ENCODE peak calls at places on chromosomes 6 and 20, in ten cellular contexts. One of them, this sample, is unnamed.

GRCh38 chr6:36333889-36334288 is 2.8 kb downstream of the BNIP5 start:
- DNase-seq in AG08396: no peak
- DNase-seq in activated T-cell treated with anti-CD3 and anti-CD28 coated beads, Interleukin-2, amount 50 U/mL, for 72 hours: no peak
- DNase-seq in stimulated activated CD4-positive, alpha-beta T cell treated with anti-CD3 and anti-CD28 coated beads, Interleukin-15, amount 100 ng/mL, for 48 hours: no peak
- DNase-seq in NT2/D1: no peak
- DNase-seq in fibroblast of the conjunctiva: no peak
- DNase-seq in CD4-positive, alpha-beta T cell: no peak
- DNase-seq in breast epithelium: no peak
- DNase-seq in NCI-H2081: no peak
- DNase-seq in right atrium auricular region: no peak
- DNase-seq in this sample: no peak

GRCh38 chr6:169283924-169284323 is 30.3 kb upstream of the THBS2 start:
- DNase-seq in fibroblast of the conjunctiva: no peak
- DNase-seq in CD4-positive, alpha-beta T cell: no peak
- DNase-seq in NCI-H2081: no peak
- DNase-seq in activated T-cell treated with anti-CD3 and anti-CD28 coated beads, Interleukin-2, amount 50 U/mL, for 72 hours: no peak
- DNase-seq in AG08396: no peak
- DNase-seq in breast epithelium: no peak
- DNase-seq in right atrium auricular region: no peak
- DNase-seq in stimulated activated CD4-positive, alpha-beta T cell treated with anti-CD3 and anti-CD28 coated beads, Interleukin-15, amount 100 ng/mL, for 48 hours: no peak
- DNase-seq in NT2/D1: no peak
- DNase-seq in this sample: no peak

GRCh38 chr20:1831606-1832005 is 63.6 kb upstream of the SIRPA start:
- DNase-seq in stimulated activated CD4-positive, alpha-beta T cell treated with anti-CD3 and anti-CD28 coated beads, Interleukin-15, amount 100 ng/mL, for 48 hours: no peak
- DNase-seq in right atrium auricular region: no peak
- DNase-seq in NT2/D1: no peak
- DNase-seq in activated T-cell treated with anti-CD3 and anti-CD28 coated beads, Interleukin-2, amount 50 U/mL, for 72 hours: no peak
- DNase-seq in CD4-positive, alpha-beta T cell: no peak
- DNase-seq in AG08396: no peak
- DNase-seq in breast epithelium: no peak
- DNase-seq in NCI-H2081: no peak
- DNase-seq in fibroblast of the conjunctiva: no peak
- DNase-seq in this sample: no peak

GRCh38 chr6:52325695-52326471 is 36.1 kb upstream of the PAQR8 start:
- DNase-seq in NCI-H2081: no peak
- DNase-seq in stimulated activated CD4-positive, alpha-beta T cell treated with anti-CD3 and anti-CD28 coated beads, Interleukin-15, amount 100 ng/mL, for 48 hours: no peak
- DNase-seq in fibroblast of the conjunctiva: no peak
- DNase-seq in NT2/D1: peak; percentile 57
- DNase-seq in CD4-positive, alpha-beta T cell: no peak
- DNase-seq in breast epithelium: no peak
- DNase-seq in AG08396: no peak
- DNase-seq in activated T-cell treated with anti-CD3 and anti-CD28 coated beads, Interleukin-2, amount 50 U/mL, for 72 hours: no peak
- DNase-seq in right atrium auricular region: no peak
- DNase-seq in this sample: no peak

GRCh38 chr20:31605902-31606677 is 1.0 kb downstream of the ID1 start:
- DNase-seq in right atrium auricular region: no peak
- DNase-seq in activated T-cell treated with anti-CD3 and anti-CD28 coated beads, Interleukin-2, amount 50 U/mL, for 72 hours: no peak
- DNase-seq in AG08396: no peak
- DNase-seq in stimulated activated CD4-positive, alpha-beta T cell treated with anti-CD3 and anti-CD28 coated beads, Interleukin-15, amount 100 ng/mL, for 48 hours: no peak
- DNase-seq in NT2/D1: no peak
- DNase-seq in CD4-positive, alpha-beta T cell: no peak
- DNase-seq in fibroblast of the conjunctiva: no peak
- DNase-seq in breast epithelium: no peak
- DNase-seq in NCI-H2081: no peak
- DNase-seq in this sample: peak; percentile 88

GRCh38 chr6:41422156-41422555 is 86.7 kb downstream of the NCR2 start:
- DNase-seq in AG08396: no peak
- DNase-seq in stimulated activated CD4-positive, alpha-beta T cell treated with anti-CD3 and anti-CD28 coated beads, Interleukin-15, amount 100 ng/mL, for 48 hours: no peak
- DNase-seq in CD4-positive, alpha-beta T cell: no peak
- DNase-seq in breast epithelium: no peak
- DNase-seq in NCI-H2081: no peak
- DNase-seq in NT2/D1: no peak
- DNase-seq in activated T-cell treated with anti-CD3 and anti-CD28 coated beads, Interleukin-2, amount 50 U/mL, for 72 hours: no peak
- DNase-seq in fibroblast of the conjunctiva: no peak
- DNase-seq in right atrium auricular region: no peak
- DNase-seq in this sample: no peak

GRCh38 chr6:130978180-130978579 is 84.9 kb downstream of the EPB41L2 start:
- DNase-seq in stimulated activated CD4-positive, alpha-beta T cell treated with anti-CD3 and anti-CD28 coated beads, Interleukin-15, amount 100 ng/mL, for 48 hours: no peak
- DNase-seq in activated T-cell treated with anti-CD3 and anti-CD28 coated beads, Interleukin-2, amount 50 U/mL, for 72 hours: no peak
- DNase-seq in NT2/D1: no peak
- DNase-seq in right atrium auricular region: no peak
- DNase-seq in NCI-H2081: no peak
- DNase-seq in breast epithelium: no peak
- DNase-seq in AG08396: no peak
- DNase-seq in CD4-positive, alpha-beta T cell: no peak
- DNase-seq in fibroblast of the conjunctiva: no peak
- DNase-seq in this sample: no peak

GRCh38 chr20:17768267-17768666 is 68.5 kb downstream of the BANF2 start:
- DNase-seq in right atrium auricular region: no peak
- DNase-seq in CD4-positive, alpha-beta T cell: no peak
- DNase-seq in AG08396: peak; percentile 26
- DNase-seq in NCI-H2081: no peak
- DNase-seq in breast epithelium: no peak
- DNase-seq in fibroblast of the conjunctiva: no peak
- DNase-seq in NT2/D1: no peak
- DNase-seq in activated T-cell treated with anti-CD3 and anti-CD28 coated beads, Interleukin-2, amount 50 U/mL, for 72 hours: no peak
- DNase-seq in stimulated activated CD4-positive, alpha-beta T cell treated with anti-CD3 and anti-CD28 coated beads, Interleukin-15, amount 100 ng/mL, for 48 hours: no peak
- DNase-seq in this sample: no peak

GRCh38 chr6:34149831-34150400 is 4.0 kb upstream of the GRM4 start:
- DNase-seq in NT2/D1: no peak
- DNase-seq in NCI-H2081: no peak
- DNase-seq in CD4-positive, alpha-beta T cell: no peak
- DNase-seq in fibroblast of the conjunctiva: no peak
- DNase-seq in activated T-cell treated with anti-CD3 and anti-CD28 coated beads, Interleukin-2, amount 50 U/mL, for 72 hours: no peak
- DNase-seq in breast epithelium: no peak
- DNase-seq in AG08396: no peak
- DNase-seq in stimulated activated CD4-positive, alpha-beta T cell treated with anti-CD3 and anti-CD28 coated beads, Interleukin-15, amount 100 ng/mL, for 48 hours: no peak
- DNase-seq in right atrium auricular region: no peak
- DNase-seq in this sample: no peak

GRCh38 chr6:165117121-165117520 is 192.3 kb downstream of the C6orf118 start:
- DNase-seq in breast epithelium: no peak
- DNase-seq in fibroblast of the conjunctiva: no peak
- DNase-seq in right atrium auricular region: no peak
- DNase-seq in stimulated activated CD4-positive, alpha-beta T cell treated with anti-CD3 and anti-CD28 coated beads, Interleukin-15, amount 100 ng/mL, for 48 hours: no peak
- DNase-seq in AG08396: no peak
- DNase-seq in NT2/D1: no peak
- DNase-seq in activated T-cell treated with anti-CD3 and anti-CD28 coated beads, Interleukin-2, amount 50 U/mL, for 72 hours: no peak
- DNase-seq in NCI-H2081: no peak
- DNase-seq in CD4-positive, alpha-beta T cell: no peak
- DNase-seq in this sample: no peak

GRCh38 chr20:44660506-44660905 is 9.0 kb upstream of the ADA start:
- DNase-seq in CD4-positive, alpha-beta T cell: no peak
- DNase-seq in right atrium auricular region: no peak
- DNase-seq in fibroblast of the conjunctiva: no peak
- DNase-seq in breast epithelium: no peak
- DNase-seq in AG08396: no peak
- DNase-seq in stimulated activated CD4-positive, alpha-beta T cell treated with anti-CD3 and anti-CD28 coated beads, Interleukin-15, amount 100 ng/mL, for 48 hours: no peak
- DNase-seq in NCI-H2081: no peak
- DNase-seq in activated T-cell treated with anti-CD3 and anti-CD28 coated beads, Interleukin-2, amount 50 U/mL, for 72 hours: no peak
- DNase-seq in NT2/D1: no peak
- DNase-seq in this sample: no peak

GRCh38 chr6:129478379-129478778 is 231.6 kb downstream of the ARHGAP18 start:
- DNase-seq in NT2/D1: no peak
- DNase-seq in CD4-positive, alpha-beta T cell: no peak
- DNase-seq in AG08396: no peak
- DNase-seq in fibroblast of the conjunctiva: no peak
- DNase-seq in right atrium auricular region: no peak
- DNase-seq in activated T-cell treated with anti-CD3 and anti-CD28 coated beads, Interleukin-2, amount 50 U/mL, for 72 hours: no peak
- DNase-seq in stimulated activated CD4-positive, alpha-beta T cell treated with anti-CD3 and anti-CD28 coated beads, Interleukin-15, amount 100 ng/mL, for 48 hours: no peak
- DNase-seq in NCI-H2081: no peak
- DNase-seq in breast epithelium: no peak
- DNase-seq in this sample: no peak

GRCh38 chr6:147855823-147856222 is 347.3 kb downstream of the SAMD5 start:
- DNase-seq in NCI-H2081: no peak
- DNase-seq in right atrium auricular region: no peak
- DNase-seq in fibroblast of the conjunctiva: peak; percentile 6
- DNase-seq in CD4-positive, alpha-beta T cell: no peak
- DNase-seq in stimulated activated CD4-positive, alpha-beta T cell treated with anti-CD3 and anti-CD28 coated beads, Interleukin-15, amount 100 ng/mL, for 48 hours: no peak
- DNase-seq in NT2/D1: no peak
- DNase-seq in breast epithelium: no peak
- DNase-seq in AG08396: no peak
- DNase-seq in activated T-cell treated with anti-CD3 and anti-CD28 coated beads, Interleukin-2, amount 50 U/mL, for 72 hours: no peak
- DNase-seq in this sample: no peak

GRCh38 chr20:2651772-2652723 is at the start of gene NOP56:
- DNase-seq in NT2/D1: peak; percentile 86
- DNase-seq in activated T-cell treated with anti-CD3 and anti-CD28 coated beads, Interleukin-2, amount 50 U/mL, for 72 hours: peak; percentile 99
- DNase-seq in fibroblast of the conjunctiva: peak; percentile 76
- DNase-seq in AG08396: peak; percentile 98
- DNase-seq in right atrium auricular region: peak; percentile 89
- DNase-seq in stimulated activated CD4-positive, alpha-beta T cell treated with anti-CD3 and anti-CD28 coated beads, Interleukin-15, amount 100 ng/mL, for 48 hours: peak; percentile 88
- DNase-seq in CD4-positive, alpha-beta T cell: peak; percentile 85
- DNase-seq in breast epithelium: peak; percentile 88
- DNase-seq in NCI-H2081: peak; percentile 93
- DNase-seq in this sample: peak; percentile 98